ENCODE peak calls at places on chromosome 2, in ten cellular contexts. I is HFF-Myc, V is mucosa of descending colon, S is pancreas, K is WTC11, L is progenitor cell of endocrine pancreas, O is IMR-90, M is breast epithelium, D is HCT116, N is stomach. H is an unnamed sample.

GRCh38 chr2:190684941-190685340 is 36.1 kb downstream of the NAB1 start:
- DNase-seq in N (no peak), S (no peak), M (no peak), I (no peak), V (no peak), K (no peak), D (no peak), L (no peak), O (no peak), H (no peak)

GRCh38 chr2:40039543-40039942 is 260.5 kb upstream of the THUMPD2 start:
- DNase-seq in I (no peak), D (no peak), K (no peak), M (no peak), L (no peak), O (no peak), S (no peak), N (no peak), V (no peak), H (no peak)

GRCh38 chr2:163119964-163120363 is 281.4 kb upstream of the KCNH7 start:
- DNase-seq in N (no peak), S (no peak), M (no peak), I (no peak), D (no peak), K (no peak), V (no peak), O (no peak), L (no peak), H (no peak)

GRCh38 chr2:171160119-171160629 is 519 bp downstream of the TLK1 start:
- DNase-seq in N (peak), I (no peak), L (peak), M (peak), S (peak), K (peak), V (peak), O (peak), D (peak), H (peak)

GRCh38 chr2:200049086-200049485 is 93.7 kb downstream of the MAIP1 start:
- DNase-seq in S (no peak), N (no peak), D (no peak), K (no peak), O (no peak), L (no peak), I (no peak), M (no peak), V (no peak), H (no peak)

GRCh38 chr2:135299656-135300244 is 231.3 kb downstream of the ZRANB3 start:
- DNase-seq in N (no peak), L (no peak), K (no peak), S (no peak), I (no peak), V (no peak), O (peak), D (no peak), M (no peak), H (peak)

GRCh38 chr2:25851740-25852503 is 26.4 kb downstream of the ASXL2 start:
- DNase-seq in M (no peak), O (peak), N (no peak), S (no peak), K (no peak), I (peak), L (no peak), D (peak), V (peak), H (peak)

GRCh38 chr2:239184968-239185903 is 215.6 kb downstream of the HDAC4 start:
- DNase-seq in D (no peak), S (no peak), N (peak), V (no peak), L (no peak), I (no peak), K (no peak), M (peak), O (no peak), H (no peak)

GRCh38 chr2:128903637-128904036 is 585.0 kb upstream of the HS6ST1 start:
- DNase-seq in N (no peak), K (no peak), D (no peak), L (no peak), O (no peak), V (no peak), I (no peak), M (no peak), S (no peak), H (no peak)

GRCh38 chr2:33240178-33240577 is 236.3 kb upstream of the RASGRP3 start:
- DNase-seq in O (peak), L (no peak), N (no peak), M (no peak), V (no peak), S (no peak), I (peak), D (no peak), K (no peak), H (no peak)

DNA sequence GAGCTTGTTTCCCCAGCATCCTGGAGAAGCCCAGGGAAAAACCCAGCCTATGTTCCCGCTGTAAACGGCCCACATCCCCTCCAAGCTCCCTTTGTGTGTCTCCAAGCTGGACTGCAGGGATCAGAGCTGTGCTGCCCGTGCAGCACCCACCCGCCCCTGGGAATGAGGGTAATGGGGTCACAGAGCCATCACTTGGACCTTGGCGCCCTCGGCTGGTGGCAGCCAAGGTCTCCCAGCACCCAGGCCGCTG is 670 bp upstream of the INPP5D start:
- DNase-seq in D (no peak), S (no peak), K (peak), M (peak), V (no peak), L (no peak), O (no peak), N (no peak), I (no peak), H (no peak)
- TF ChIP-seq CTCF in D (peak), S (no peak), K (no peak), M (no peak), V (no peak), L (no peak), O (no peak), N (no peak), I (no peak), H (peak)

DNA sequence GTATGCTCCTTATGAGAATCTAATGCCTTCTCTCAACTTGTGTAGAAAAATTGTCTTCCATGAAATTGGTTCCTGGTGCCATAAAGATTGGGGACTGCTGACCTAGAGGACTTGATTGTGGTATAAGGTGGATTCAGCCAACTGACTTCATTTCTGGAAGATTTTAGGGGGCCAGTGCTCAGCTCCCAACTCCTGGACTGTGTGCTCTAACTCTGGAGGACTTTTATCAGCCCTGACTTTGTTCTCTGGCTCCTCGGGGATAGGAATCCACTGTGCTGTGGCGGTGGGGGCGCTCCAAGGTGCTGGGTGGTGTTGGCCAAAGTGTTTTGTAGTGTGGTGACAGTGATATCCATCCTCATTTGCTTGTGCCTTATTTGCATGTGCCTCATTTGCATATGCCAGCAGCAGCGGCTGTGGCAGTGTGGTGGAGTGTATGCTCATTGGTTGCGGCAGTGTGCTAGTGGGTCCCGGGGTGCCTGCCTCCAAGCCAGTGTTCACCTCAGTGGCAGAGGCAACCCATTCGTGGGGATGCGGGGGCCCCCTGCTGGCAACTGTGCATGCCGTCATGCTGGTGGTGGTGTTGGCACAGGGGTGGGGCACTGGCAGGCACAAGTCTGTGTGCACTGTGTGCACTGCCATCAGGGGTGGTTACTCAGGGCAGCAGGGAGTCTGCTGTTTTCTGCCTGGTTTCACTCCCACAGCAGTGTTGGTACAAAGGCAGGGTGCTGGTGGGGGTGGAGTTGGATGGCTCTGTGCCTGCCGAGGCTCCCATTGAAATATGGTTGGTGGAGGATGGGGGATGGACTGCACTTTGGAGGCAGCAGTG is 19.6 kb downstream of the EHBP1 start:
- DNase-seq in I (no peak), O (no peak), D (peak), M (no peak), L (no peak), S (peak), N (peak), K (peak), V (peak), H (no peak)
- TF ChIP-seq CTCF in I (peak), O (peak), D (peak), M (no peak), L (peak), S (no peak), N (no peak), K (peak), V (no peak), H (no peak)

GRCh38 chr2:75609334-75609689 is 37.3 kb upstream of the MRPL19 start:
- DNase-seq in I (no peak), D (no peak), O (no peak), S (no peak), L (no peak), M (no peak), N (no peak), K (no peak), V (no peak), H (no peak)
- TF ChIP-seq CTCF in I (no peak), D (peak), O (no peak), S (no peak), L (no peak), M (no peak), N (no peak), K (no peak), V (no peak), H (no peak)

DNA sequence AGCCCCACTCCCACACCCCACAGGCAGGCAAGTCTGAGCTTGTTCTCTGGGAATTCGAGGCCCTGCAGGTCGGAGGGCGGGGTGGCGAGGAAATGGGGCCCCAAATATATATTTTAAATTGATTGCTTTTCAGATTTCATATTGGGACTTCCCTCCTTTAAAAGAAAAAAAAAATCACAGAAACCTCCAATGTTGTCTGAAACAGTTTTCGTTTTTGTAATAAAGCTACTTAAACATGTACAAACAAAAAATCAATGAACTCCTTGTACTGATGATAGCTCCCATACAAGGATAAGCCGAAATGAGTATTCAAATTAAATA is 21.5 kb downstream of the THNSL2 start:
- DNase-seq in V (no peak), O (no peak), L (no peak), N (no peak), D (no peak), I (no peak), K (no peak), S (no peak), M (no peak), H (no peak)
- TF ChIP-seq CTCF in V (no peak), O (no peak), L (no peak), N (no peak), D (no peak), I (no peak), K (no peak), S (no peak), M (no peak), H (no peak)

GRCh38 chr2:52956766-52957165 is 810.8 kb upstream of the CHAC2 start:
- DNase-seq in S (no peak), V (no peak), I (no peak), O (no peak), D (no peak), M (no peak), L (no peak), N (no peak), K (no peak), H (no peak)
- TF ChIP-seq CTCF in S (no peak), V (no peak), I (no peak), O (peak), D (peak), M (no peak), L (no peak), N (no peak), K (no peak), H (no peak)

GRCh38 chr2:16068233-16068940 is 128.0 kb downstream of the MYCN start:
- DNase-seq in L (no peak), M (no peak), N (no peak), O (no peak), D (no peak), V (no peak), S (no peak), K (no peak), I (no peak), H (no peak)
- TF ChIP-seq CTCF in L (no peak), M (no peak), N (no peak), O (no peak), D (no peak), V (no peak), S (no peak), K (no peak), I (no peak), H (no peak)

DNA sequence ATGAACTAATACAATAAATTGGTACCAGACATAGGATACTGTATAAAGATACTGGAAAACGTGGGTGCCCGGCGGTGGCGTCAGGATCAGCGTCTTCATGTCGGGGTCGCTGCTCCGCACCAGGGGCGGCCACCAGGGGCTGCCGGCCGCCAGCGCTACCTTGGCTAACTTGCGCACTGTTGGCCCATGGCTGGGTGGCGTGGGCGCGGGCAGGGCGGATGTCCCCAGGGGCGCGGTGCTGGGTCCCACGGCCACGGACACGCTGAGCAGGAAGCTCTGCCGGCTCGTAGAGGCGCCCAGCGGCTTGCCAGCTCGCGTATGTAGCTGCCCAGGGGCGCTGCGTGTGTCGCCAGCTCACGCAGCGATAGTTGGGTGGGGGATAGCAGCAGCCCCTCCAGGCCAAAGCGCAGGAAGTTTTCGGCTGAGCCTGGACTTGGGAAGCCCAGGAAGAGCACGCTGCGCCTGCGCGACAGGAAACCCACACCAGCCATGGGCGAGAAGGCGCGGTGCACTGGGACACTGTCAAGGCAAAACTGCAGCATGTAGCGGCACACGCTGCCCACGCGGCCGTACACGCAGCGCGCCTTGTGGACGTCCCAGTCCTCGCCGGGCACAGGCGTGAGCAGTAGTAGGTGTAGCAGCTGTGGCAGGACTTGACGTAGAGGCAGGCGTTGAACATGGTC is 299.9 kb downstream of the CCDC74A start:
- DNase-seq in O (no peak), S (no peak), D (no peak), K (no peak), N (no peak), I (no peak), V (no peak), M (no peak), L (no peak), H (no peak)
- TF ChIP-seq CTCF in O (no peak), S (no peak), D (no peak), K (no peak), N (no peak), I (no peak), V (no peak), M (no peak), L (no peak), H (no peak)

DNA sequence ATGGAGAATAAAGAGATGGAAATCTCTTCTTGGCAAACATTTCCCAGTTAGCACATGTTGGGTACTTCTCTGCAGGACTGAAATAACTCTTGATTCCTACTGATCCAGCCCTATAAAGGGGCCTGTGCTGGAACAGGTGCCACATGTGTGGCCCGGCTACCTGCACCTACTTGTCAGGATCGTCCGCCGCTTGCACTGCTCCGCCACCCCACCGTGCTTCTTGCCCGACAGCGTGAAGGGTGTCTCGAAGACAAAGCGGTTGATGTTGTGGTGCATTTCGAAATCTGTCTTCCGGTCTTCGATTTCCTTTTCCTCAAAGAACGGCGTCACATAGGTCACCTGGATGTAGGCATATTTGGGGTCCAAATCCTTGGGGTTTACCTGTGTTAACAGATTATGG is 58.6 kb upstream of the CCDC195 start:
- DNase-seq in L (no peak), D (no peak), N (no peak), V (no peak), O (no peak), K (no peak), I (no peak), S (no peak), M (no peak), H (no peak)
- TF ChIP-seq CTCF in L (no peak), D (no peak), N (no peak), V (no peak), O (no peak), K (no peak), I (no peak), S (no peak), M (no peak), H (no peak)

GRCh38 chr2:74260495-74260894 is 62.1 kb downstream of the MTHFD2 start:
- DNase-seq in S (no peak), D (no peak), I (no peak), M (no peak), N (no peak), K (no peak), V (no peak), L (no peak), O (no peak), H (no peak)

GRCh38 chr2:74262681-74263080 is 64.3 kb downstream of the MTHFD2 start:
- DNase-seq in V (no peak), I (no peak), S (no peak), D (no peak), O (no peak), M (no peak), K (no peak), N (no peak), L (no peak), H (no peak)

GRCh38 chr2:74264281-74264680 is 65.9 kb downstream of the MTHFD2 start:
- DNase-seq in I (no peak), N (no peak), D (no peak), K (no peak), M (no peak), L (no peak), O (no peak), V (no peak), S (no peak), H (no peak)

GRCh38 chr2:74259191-74259590 is 60.8 kb downstream of the MTHFD2 start:
- DNase-seq in V (no peak), L (no peak), O (no peak), N (no peak), S (no peak), M (no peak), K (no peak), I (no peak), D (no peak), H (no peak)

DNA sequence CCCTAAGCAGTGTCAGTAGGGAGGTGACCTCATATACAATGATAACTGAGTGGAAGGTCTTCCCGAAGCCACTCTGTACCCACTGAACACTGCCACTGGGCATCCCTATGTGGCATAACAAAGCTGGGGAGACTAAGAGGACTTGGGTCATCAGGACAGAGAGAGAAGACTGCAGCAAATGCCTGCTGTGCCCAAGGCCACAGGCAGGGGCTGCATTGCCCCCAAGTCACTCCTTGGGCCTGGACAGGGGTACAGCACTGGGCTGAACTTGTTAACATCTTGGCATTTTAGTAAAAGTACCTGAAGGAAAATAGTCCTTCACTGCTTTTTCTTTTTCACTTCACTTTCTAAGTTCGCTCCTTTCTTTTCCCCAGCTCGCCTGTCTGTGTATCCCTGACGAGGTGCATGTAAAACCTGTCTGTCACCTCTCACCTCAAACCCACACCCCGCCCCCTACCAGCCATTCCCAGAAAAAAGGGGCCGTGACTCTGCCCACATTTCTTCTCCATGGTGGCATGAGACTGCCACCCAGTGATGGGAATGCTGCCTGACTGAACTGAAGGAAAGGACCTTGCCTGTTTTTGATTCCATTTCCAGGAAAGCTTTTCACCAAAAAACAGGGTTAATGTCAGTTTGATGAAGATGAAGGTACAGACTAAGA is 62.9 kb downstream of the MTHFD2 start:
- DNase-seq in D (peak), K (peak), S (peak), I (no peak), O (no peak), V (peak), N (peak), M (no peak), L (peak), H (no peak)
- TF ChIP-seq CTCF in D (peak), K (no peak), S (no peak), I (peak), O (peak), V (no peak), N (no peak), M (no peak), L (peak), H (peak)

GRCh38 chr2:100773538-100773937 is 46.4 kb upstream of the NPAS2 start:
- DNase-seq in L (no peak), M (no peak), K (no peak), V (no peak), O (no peak), I (no peak), D (no peak), S (no peak), N (no peak), H (no peak)
- TF ChIP-seq CTCF in L (no peak), M (no peak), K (no peak), V (no peak), O (no peak), I (no peak), D (no peak), S (no peak), N (no peak), H (no peak)

H was measured in GM10248.